ENCODE peak calls at places on chromosomes 16 and 17, in four cellular contexts. L is K562, G is HCT116, I is H1. V is an unnamed sample.

GRCh38 chr17:82563318-82563717 is 43.8 kb downstream of the FOXK2 start:
- DNase-seq in G (no peak), L (no peak), I (no peak), V (no peak)

GRCh38 chr16:53078765-53079484 is 24.1 kb downstream of the CHD9 start:
- DNase-seq in I (no peak), L (no peak), G (no peak), V (no peak)

GRCh38 chr17:73342057-73342522 is 30.3 kb upstream of the CDC42EP4 start:
- DNase-seq in I (peak), G (no peak), L (no peak), V (peak)

GRCh38 chr16:22202261-22202637 is 3.8 kb upstream of the EEF2K start:
- DNase-seq in G (no peak), I (no peak), L (no peak), V (no peak)

GRCh38 chr17:31321481-31321880 is at the start of gene EVI2A:
- DNase-seq in L (no peak), I (no peak), G (no peak), V (peak)

GRCh38 chr17:36611345-36612072 is 10.1 kb downstream of the MRM1 start:
- DNase-seq in G (no peak), L (peak), I (no peak), V (no peak)

GRCh38 chr16:29675811-29676643 is 3.0 kb upstream of the QPRT start:
- DNase-seq in L (peak), G (peak), I (no peak), V (no peak)

GRCh38 chr16:8229011-8229520 is 361.2 kb downstream of the TMEM114 start:
- DNase-seq in L (no peak), I (no peak), G (no peak), V (no peak)

GRCh38 chr16:72172105-72173034 is at the start of gene PMFBP1:
- DNase-seq in L (peak), I (no peak), G (no peak), V (peak)

GRCh38 chr17:68694791-68695485 is 93.8 kb upstream of the FAM20A start:
- DNase-seq in I (no peak), G (no peak), L (no peak), V (no peak)

GRCh38 chr16:22977294-22977697 is 163.3 kb downstream of the HS3ST2 start:
- DNase-seq in I (peak), L (no peak), G (peak), V (no peak)

GRCh38 chr17:67689534-67690177 is 28.1 kb upstream of the NOL11 start:
- DNase-seq in I (no peak), L (peak), G (peak), V (peak)

GRCh38 chr16:6165330-6165984 is 1067.9 kb upstream of the EEF2KMT start:
- DNase-seq in L (no peak), G (no peak), I (no peak), V (no peak)

GRCh38 chr17:79836952-79837887 is 2.0 kb downstream of the CBX4 start:
- DNase-seq in G (peak), L (peak), I (peak), V (no peak)

GRCh38 chr17:27651411-27652345 is 20.7 kb downstream of the LGALS9 start:
- DNase-seq in G (no peak), L (no peak), I (peak), V (no peak)

GRCh38 chr17:77374170-77374936 is 233.6 kb downstream of the SEC14L1 start:
- DNase-seq in L (peak), I (peak), G (no peak), V (no peak)

GRCh38 chr17:9258115-9259020 is 237.1 kb downstream of the NTN1 start:
- DNase-seq in I (no peak), G (no peak), L (no peak), V (no peak)

GRCh38 chr16:61323456-61323855 is 712.8 kb downstream of the CDH8 start:
- DNase-seq in L (no peak), I (no peak), G (no peak), V (no peak)

GRCh38 chr16:75618782-75619181 is 4.3 kb downstream of the ADAT1 start:
- DNase-seq in G (no peak), I (no peak), L (no peak), V (no peak)

GRCh38 chr17:17359271-17359670 is 56.1 kb downstream of the NT5M start:
- DNase-seq in G (no peak), L (no peak), I (no peak), V (no peak)

GRCh38 chr16:75280331-75280804 is 28.9 kb upstream of the BCAR1 start:
- DNase-seq in I (no peak), G (no peak), L (no peak), V (no peak)

GRCh38 chr16:74275031-74275636 is 21.5 kb upstream of the PSMD7 start:
- DNase-seq in I (no peak), G (peak), L (peak), V (no peak)

GRCh38 chr17:81045590-81046095 is 10.7 kb downstream of the BAIAP2 start:
- DNase-seq in I (no peak), G (no peak), L (no peak), V (no peak)

GRCh38 chr16:8905168-8905762 is 23.1 kb downstream of the LITAFD start:
- DNase-seq in G (peak), L (no peak), I (no peak), V (no peak)

GRCh38 chr16:82088483-82088882 is 53.4 kb downstream of the HSD17B2 start:
- DNase-seq in G (no peak), L (no peak), I (no peak), V (no peak)

GRCh38 chr17:4485676-4486646 is 12.7 kb upstream of the SPNS2 start:
- DNase-seq in I (no peak), L (no peak), G (no peak), V (no peak)

GRCh38 chr17:77828749-77829539 is 129.6 kb upstream of the TNRC6C start:
- DNase-seq in I (no peak), L (no peak), G (no peak), V (no peak)

GRCh38 chr17:74442670-74443515 is 11.0 kb downstream of the GPRC5C start:
- DNase-seq in I (peak), L (no peak), G (peak), V (no peak)

GRCh38 chr17:55190748-55191147 is 74.0 kb upstream of the HLF start:
- DNase-seq in G (no peak), L (no peak), I (no peak), V (no peak)

GRCh38 chr16:31107465-31107867 is 720 bp upstream of the BCKDK start:
- DNase-seq in G (no peak), I (no peak), L (no peak), V (peak)

GRCh38 chr17:82388223-82388921 is 16.8 kb downstream of the UTS2R start:
- DNase-seq in L (peak), G (no peak), I (no peak), V (no peak)

GRCh38 chr16:30711712-30712111 is 12.7 kb downstream of the SRCAP start:
- DNase-seq in G (no peak), I (no peak), L (no peak), V (no peak)

GRCh38 chr17:16428098-16428882 is 12.9 kb downstream of the TRPV2 start:
- DNase-seq in L (peak), I (peak), G (no peak), V (no peak)

GRCh38 chr17:67095803-67096202 is 51.4 kb downstream of the CACNG1 start:
- DNase-seq in I (no peak), L (no peak), G (no peak), V (no peak)

GRCh38 chr17:42871647-42872046 is 20.6 kb downstream of the AOC3 start:
- DNase-seq in G (no peak), L (no peak), I (no peak), V (no peak)
- TF ChIP-seq POLR2AphosphoS5 in G (no peak), L (no peak), I (no peak), V (no peak)

GRCh38 chr16:49581630-49582298 is 208.2 kb downstream of the C16orf78 start:
- DNase-seq in G (no peak), L (no peak), I (no peak), V (no peak)
- TF ChIP-seq EGR1 in G (no peak), L (no peak), I (no peak), V (no peak)

GRCh38 chr17:43988301-43988700 is 16.1 kb upstream of the NAGS start:
- DNase-seq in I (no peak), L (no peak), G (no peak), V (no peak)
- TF ChIP-seq POLR2AphosphoS5 in I (no peak), L (no peak), G (no peak), V (no peak)

GRCh38 chr17:39742126-39742855 is 4.6 kb downstream of the GRB7 start:
- DNase-seq in I (no peak), L (no peak), G (no peak), V (no peak)
- TF ChIP-seq EGR1 in I (no peak), L (no peak), G (no peak), V (no peak)

GRCh38 chr16:88508868-88509748 is 56.0 kb downstream of the ZFPM1 start:
- DNase-seq in L (peak), I (no peak), G (no peak), V (no peak)
- TF ChIP-seq POLR2AphosphoS5 in L (no peak), I (no peak), G (no peak), V (no peak)

GRCh38 chr16:68200120-68200783 is 35.7 kb downstream of the ESRP2 start:
- DNase-seq in I (no peak), L (no peak), G (no peak), V (no peak)
- TF ChIP-seq EGR1 in I (no peak), L (no peak), G (no peak), V (no peak)

GRCh38 chr16:62985727-62986126 is 949.5 kb upstream of the CDH8 start:
- DNase-seq in I (no peak), L (no peak), G (no peak), V (no peak)
- TF ChIP-seq POLR2AphosphoS5 in I (no peak), L (no peak), G (no peak), V (no peak)

GRCh38 chr16:24409045-24409444 is 130.3 kb upstream of the RBBP6 start:
- DNase-seq in I (no peak), L (no peak), G (peak), V (no peak)
- TF ChIP-seq EGR1 in I (no peak), L (no peak), G (no peak), V (no peak)

V was measured in GM12878.